ENCODE peak calls at places on chromosome 17, in nine cellular contexts. One of them, this sample, is unnamed.

GRCh38 chr17:68378202-68379149 is 78.8 kb downstream of the WIPI1 start:
- DNase-seq in PC-3: peak; percentile 88
- DNase-seq in hepatocyte: peak; percentile 85
- DNase-seq in GM23338: peak; percentile 69
- DNase-seq in MM.1S: no peak
- DNase-seq in HCT116: peak; percentile 63
- DNase-seq in GM23248: peak; percentile 99
- DNase-seq in SK-N-SH: peak; percentile 26
- DNase-seq in OCI-LY7: no peak
- DNase-seq in this sample: peak; percentile 31

GRCh38 chr17:79424471-79425185 is 186.2 kb downstream of the RBFOX3 start:
- DNase-seq in PC-3: no peak
- DNase-seq in hepatocyte: no peak
- DNase-seq in GM23338: no peak
- DNase-seq in MM.1S: no peak
- DNase-seq in HCT116: no peak
- DNase-seq in GM23248: no peak
- DNase-seq in SK-N-SH: no peak
- DNase-seq in OCI-LY7: no peak
- DNase-seq in this sample: no peak

GRCh38 chr17:34797724-34798123 is 163.5 kb downstream of the CCT6B start:
- DNase-seq in PC-3: peak; percentile 22
- DNase-seq in hepatocyte: peak; percentile 84
- DNase-seq in GM23338: peak; percentile 91
- DNase-seq in MM.1S: peak; percentile 32
- DNase-seq in HCT116: no peak
- DNase-seq in GM23248: peak; percentile 47
- DNase-seq in SK-N-SH: no peak
- DNase-seq in OCI-LY7: peak; percentile 7
- DNase-seq in this sample: peak; percentile 92

GRCh38 chr17:82383411-82383810 is 11.8 kb downstream of the UTS2R start:
- DNase-seq in PC-3: no peak
- DNase-seq in hepatocyte: no peak
- DNase-seq in GM23338: no peak
- DNase-seq in MM.1S: no peak
- DNase-seq in HCT116: no peak
- DNase-seq in GM23248: no peak
- DNase-seq in SK-N-SH: peak; percentile 70
- DNase-seq in OCI-LY7: no peak
- DNase-seq in this sample: peak; percentile 12

GRCh38 chr17:8674344-8675305 is 44.1 kb upstream of the MYH10 start:
- DNase-seq in PC-3: no peak
- DNase-seq in hepatocyte: no peak
- DNase-seq in GM23338: peak; percentile 36
- DNase-seq in MM.1S: no peak
- DNase-seq in HCT116: no peak
- DNase-seq in GM23248: peak; percentile 55
- DNase-seq in SK-N-SH: no peak
- DNase-seq in OCI-LY7: no peak
- DNase-seq in this sample: no peak

GRCh38 chr17:75917443-75918111 is 12.9 kb upstream of the MRPL38 start:
- DNase-seq in PC-3: no peak
- DNase-seq in hepatocyte: no peak
- DNase-seq in GM23338: no peak
- DNase-seq in MM.1S: no peak
- DNase-seq in HCT116: no peak
- DNase-seq in GM23248: no peak
- DNase-seq in SK-N-SH: no peak
- DNase-seq in OCI-LY7: no peak
- DNase-seq in this sample: no peak

GRCh38 chr17:40548982-40549680 is 16.1 kb downstream of the CCR7 start:
- DNase-seq in PC-3: peak; percentile 66
- DNase-seq in hepatocyte: no peak
- DNase-seq in GM23338: no peak
- DNase-seq in MM.1S: no peak
- DNase-seq in HCT116: no peak
- DNase-seq in GM23248: peak; percentile 60
- DNase-seq in SK-N-SH: peak; percentile 47
- DNase-seq in OCI-LY7: no peak
- DNase-seq in this sample: no peak

GRCh38 chr17:19336938-19337711 is 25.4 kb downstream of the B9D1 start:
- DNase-seq in PC-3: no peak
- DNase-seq in hepatocyte: peak; percentile 23
- DNase-seq in GM23338: peak; percentile 54
- DNase-seq in MM.1S: no peak
- DNase-seq in HCT116: no peak
- DNase-seq in GM23248: no peak
- DNase-seq in SK-N-SH: no peak
- DNase-seq in OCI-LY7: no peak
- DNase-seq in this sample: peak; percentile 47

GRCh38 chr17:77483128-77483598 is 342.4 kb downstream of the SEC14L1 start:
- DNase-seq in PC-3: no peak
- DNase-seq in hepatocyte: no peak
- DNase-seq in GM23338: no peak
- DNase-seq in MM.1S: no peak
- DNase-seq in HCT116: no peak
- DNase-seq in GM23248: no peak
- DNase-seq in SK-N-SH: no peak
- DNase-seq in OCI-LY7: no peak
- DNase-seq in this sample: no peak

GRCh38 chr17:9298135-9298534 is 276.8 kb downstream of the NTN1 start:
- DNase-seq in PC-3: no peak
- DNase-seq in hepatocyte: peak; percentile 38
- DNase-seq in GM23338: no peak
- DNase-seq in MM.1S: no peak
- DNase-seq in HCT116: no peak
- DNase-seq in GM23248: no peak
- DNase-seq in SK-N-SH: no peak
- DNase-seq in OCI-LY7: no peak
- DNase-seq in this sample: no peak

GRCh38 chr17:45974916-45975630 is 24.0 kb upstream of the STH start:
- DNase-seq in PC-3: no peak
- DNase-seq in hepatocyte: no peak
- DNase-seq in GM23338: no peak
- DNase-seq in MM.1S: no peak
- DNase-seq in HCT116: no peak
- DNase-seq in GM23248: no peak
- DNase-seq in SK-N-SH: no peak
- DNase-seq in OCI-LY7: no peak
- DNase-seq in this sample: no peak

GRCh38 chr17:79813826-79814623 is 17.1 kb upstream of the CBX8 start:
- DNase-seq in PC-3: no peak
- DNase-seq in hepatocyte: no peak
- DNase-seq in GM23338: peak; percentile 69
- DNase-seq in MM.1S: no peak
- DNase-seq in HCT116: no peak
- DNase-seq in GM23248: no peak
- DNase-seq in SK-N-SH: peak; percentile 90
- DNase-seq in OCI-LY7: no peak
- DNase-seq in this sample: peak; percentile 23

GRCh38 chr17:36722121-36722902 is 120.9 kb downstream of the MRM1 start:
- DNase-seq in PC-3: peak; percentile 33
- DNase-seq in hepatocyte: peak; percentile 71
- DNase-seq in GM23338: peak; percentile 64
- DNase-seq in MM.1S: no peak
- DNase-seq in HCT116: no peak
- DNase-seq in GM23248: peak; percentile 42
- DNase-seq in SK-N-SH: no peak
- DNase-seq in OCI-LY7: no peak
- DNase-seq in this sample: peak; percentile 85

GRCh38 chr17:46814446-46814845 is 4.0 kb downstream of the WNT3 start:
- DNase-seq in PC-3: no peak
- DNase-seq in hepatocyte: no peak
- DNase-seq in GM23338: no peak
- DNase-seq in MM.1S: no peak
- DNase-seq in HCT116: no peak
- DNase-seq in GM23248: no peak
- DNase-seq in SK-N-SH: no peak
- DNase-seq in OCI-LY7: peak; percentile 33
- DNase-seq in this sample: no peak

GRCh38 chr17:37037590-37038155 is 88.9 kb downstream of the AATF start:
- DNase-seq in PC-3: no peak
- DNase-seq in hepatocyte: no peak
- DNase-seq in GM23338: no peak
- DNase-seq in MM.1S: no peak
- DNase-seq in HCT116: no peak
- DNase-seq in GM23248: no peak
- DNase-seq in SK-N-SH: no peak
- DNase-seq in OCI-LY7: no peak
- DNase-seq in this sample: no peak

GRCh38 chr17:72474740-72475477 is 354.1 kb downstream of the SOX9 start:
- DNase-seq in PC-3: no peak
- DNase-seq in hepatocyte: peak; percentile 62
- DNase-seq in GM23338: peak; percentile 36
- DNase-seq in MM.1S: no peak
- DNase-seq in HCT116: no peak
- DNase-seq in GM23248: no peak
- DNase-seq in SK-N-SH: peak; percentile 49
- DNase-seq in OCI-LY7: no peak
- DNase-seq in this sample: no peak

GRCh38 chr17:55348749-55349354 is 72.8 kb downstream of the MMD start:
- DNase-seq in PC-3: peak; percentile 72
- DNase-seq in hepatocyte: peak; percentile 79
- DNase-seq in GM23338: peak; percentile 77
- DNase-seq in MM.1S: peak; percentile 53
- DNase-seq in HCT116: peak; percentile 42
- DNase-seq in GM23248: peak; percentile 76
- DNase-seq in SK-N-SH: peak; percentile 57
- DNase-seq in OCI-LY7: peak; percentile 63
- DNase-seq in this sample: peak; percentile 67

GRCh38 chr17:10879110-10879509 is 41.2 kb upstream of the PIRT start:
- DNase-seq in PC-3: peak; percentile 7
- DNase-seq in hepatocyte: peak; percentile 66
- DNase-seq in GM23338: peak; percentile 12
- DNase-seq in MM.1S: no peak
- DNase-seq in HCT116: no peak
- DNase-seq in GM23248: peak; percentile 26
- DNase-seq in SK-N-SH: peak; percentile 9
- DNase-seq in OCI-LY7: peak; percentile 7
- DNase-seq in this sample: peak; percentile 73

GRCh38 chr17:44206825-44207155 is 7.1 kb upstream of the ATXN7L3 start:
- DNase-seq in PC-3: no peak
- DNase-seq in hepatocyte: no peak
- DNase-seq in GM23338: no peak
- DNase-seq in MM.1S: no peak
- DNase-seq in HCT116: no peak
- DNase-seq in GM23248: no peak
- DNase-seq in SK-N-SH: no peak
- DNase-seq in OCI-LY7: no peak
- DNase-seq in this sample: no peak

GRCh38 chr17:44203731-44204452 is 4.2 kb upstream of the ATXN7L3 start:
- DNase-seq in PC-3: peak; percentile 67
- DNase-seq in hepatocyte: peak; percentile 61
- DNase-seq in GM23338: peak; percentile 89
- DNase-seq in MM.1S: peak; percentile 70
- DNase-seq in HCT116: no peak
- DNase-seq in GM23248: peak; percentile 74
- DNase-seq in SK-N-SH: peak; percentile 76
- DNase-seq in OCI-LY7: peak; percentile 83
- DNase-seq in this sample: peak; percentile 69

GRCh38 chr17:44204453-44204882 is 4.8 kb upstream of the ATXN7L3 start:
- DNase-seq in PC-3: peak; percentile 77
- DNase-seq in hepatocyte: no peak
- DNase-seq in GM23338: no peak
- DNase-seq in MM.1S: no peak
- DNase-seq in HCT116: no peak
- DNase-seq in GM23248: peak; percentile 75
- DNase-seq in SK-N-SH: no peak
- DNase-seq in OCI-LY7: no peak
- DNase-seq in this sample: no peak

GRCh38 chr17:44207319-44207718 is 7.6 kb upstream of the ATXN7L3 start:
- DNase-seq in PC-3: no peak
- DNase-seq in hepatocyte: no peak
- DNase-seq in GM23338: no peak
- DNase-seq in MM.1S: no peak
- DNase-seq in HCT116: no peak
- DNase-seq in GM23248: no peak
- DNase-seq in SK-N-SH: no peak
- DNase-seq in OCI-LY7: no peak
- DNase-seq in this sample: no peak

GRCh38 chr17:44205962-44206824 is 6.5 kb upstream of the ATXN7L3 start:
- DNase-seq in PC-3: peak; percentile 23
- DNase-seq in hepatocyte: no peak
- DNase-seq in GM23338: peak; percentile 49
- DNase-seq in MM.1S: no peak
- DNase-seq in HCT116: no peak
- DNase-seq in GM23248: peak; percentile 32
- DNase-seq in SK-N-SH: no peak
- DNase-seq in OCI-LY7: no peak
- DNase-seq in this sample: no peak
- H3K4me1 ChIP-seq in PC-3: peaks cover 51% of the 10 kb centered on the region
- H3K4me1 ChIP-seq in hepatocyte: peaks cover 3% of the 10 kb centered on the region
- H3K4me1 ChIP-seq in GM23338: peaks cover 20% of the 10 kb centered on the region
- H3K4me1 ChIP-seq in MM.1S: peaks cover 15% of the 10 kb centered on the region
- H3K4me1 ChIP-seq in HCT116: peaks cover 82% of the 10 kb centered on the region
- H3K4me1 ChIP-seq in GM23248: peaks cover 40% of the 10 kb centered on the region
- H3K4me1 ChIP-seq in SK-N-SH: peaks cover 7% of the 10 kb centered on the region
- H3K4me1 ChIP-seq in OCI-LY7: peaks cover 52% of the 10 kb centered on the region
- H3K4me1 ChIP-seq in this sample: no peaks in the 10 kb centered on the region

GRCh38 chr17:43548689-43549379 is 2.7 kb upstream of the ETV4 start:
- DNase-seq in PC-3: no peak
- DNase-seq in hepatocyte: no peak
- DNase-seq in GM23338: no peak
- DNase-seq in MM.1S: no peak
- DNase-seq in HCT116: no peak
- DNase-seq in GM23248: no peak
- DNase-seq in SK-N-SH: no peak
- DNase-seq in OCI-LY7: no peak
- DNase-seq in this sample: no peak
- TF ChIP-seq EZH2phosphoT487 in PC-3: no peak
- TF ChIP-seq EZH2phosphoT487 in hepatocyte: no peak
- TF ChIP-seq EZH2phosphoT487 in GM23338: no peak
- TF ChIP-seq EZH2phosphoT487 in MM.1S: no peak
- TF ChIP-seq EZH2phosphoT487 in HCT116: no peak
- TF ChIP-seq EZH2phosphoT487 in GM23248: no peak
- TF ChIP-seq EZH2phosphoT487 in SK-N-SH: no peak
- TF ChIP-seq EZH2phosphoT487 in OCI-LY7: no peak
- TF ChIP-seq EZH2phosphoT487 in this sample: no peak

GRCh38 chr17:17722906-17723353 is 41.7 kb downstream of the RAI1 start:
- DNase-seq in PC-3: no peak
- DNase-seq in hepatocyte: no peak
- DNase-seq in GM23338: no peak
- DNase-seq in MM.1S: no peak
- DNase-seq in HCT116: no peak
- DNase-seq in GM23248: no peak
- DNase-seq in SK-N-SH: peak; percentile 48
- DNase-seq in OCI-LY7: no peak
- DNase-seq in this sample: no peak
- H3K4me1 ChIP-seq in PC-3: peaks cover 32% of the 10 kb centered on the region
- H3K4me1 ChIP-seq in hepatocyte: peaks cover 32% of the 10 kb centered on the region
- H3K4me1 ChIP-seq in GM23338: peaks cover 24% of the 10 kb centered on the region
- H3K4me1 ChIP-seq in MM.1S: peaks cover 13% of the 10 kb centered on the region
- H3K4me1 ChIP-seq in HCT116: peaks cover 40% of the 10 kb centered on the region
- H3K4me1 ChIP-seq in GM23248: peaks cover 18% of the 10 kb centered on the region
- H3K4me1 ChIP-seq in SK-N-SH: peaks cover 55% of the 10 kb centered on the region
- H3K4me1 ChIP-seq in OCI-LY7: peaks cover 21% of the 10 kb centered on the region
- H3K4me1 ChIP-seq in this sample: peaks cover 25% of the 10 kb centered on the region

DNA sequence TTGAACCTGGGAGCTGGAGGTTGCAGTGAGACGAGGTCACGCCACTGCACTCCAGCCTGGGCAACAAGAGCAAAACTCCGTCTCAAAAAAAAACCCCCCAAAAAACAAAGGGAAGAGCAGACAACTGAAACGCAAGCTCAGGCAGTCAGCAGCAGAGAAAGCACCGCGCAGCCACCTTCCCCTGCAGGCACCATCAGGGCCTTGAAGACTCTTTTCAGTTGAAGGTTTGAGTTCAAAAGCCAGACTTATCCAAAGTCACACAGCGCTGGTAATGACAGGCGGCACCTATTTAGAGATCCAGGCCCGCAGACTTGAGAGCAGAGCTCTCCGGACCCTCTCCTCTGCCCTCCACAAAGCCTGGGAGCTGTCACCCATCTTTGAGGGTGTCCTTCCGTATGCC is 11.1 kb downstream of the ZBTB4 start:
- DNase-seq in PC-3: no peak
- DNase-seq in hepatocyte: no peak
- DNase-seq in GM23338: no peak
- DNase-seq in MM.1S: no peak
- DNase-seq in HCT116: no peak
- DNase-seq in GM23248: no peak
- DNase-seq in SK-N-SH: no peak
- DNase-seq in OCI-LY7: no peak
- DNase-seq in this sample: no peak
- TF ChIP-seq EZH2phosphoT487 in PC-3: no peak
- TF ChIP-seq EZH2phosphoT487 in hepatocyte: no peak
- TF ChIP-seq EZH2phosphoT487 in GM23338: no peak
- TF ChIP-seq EZH2phosphoT487 in MM.1S: no peak
- TF ChIP-seq EZH2phosphoT487 in HCT116: no peak
- TF ChIP-seq EZH2phosphoT487 in GM23248: no peak
- TF ChIP-seq EZH2phosphoT487 in SK-N-SH: no peak
- TF ChIP-seq EZH2phosphoT487 in OCI-LY7: no peak
- TF ChIP-seq EZH2phosphoT487 in this sample: no peak

This sample was measured in neural progenitor cell.